ENCODE peak calls at places on chromosomes 1 and 21, in four cellular contexts. I is RWPE1, Q is GM20000, C is Peyer's patch. V is an unnamed sample.

GRCh38 chr1:212254853-212255363 is 30.3 kb upstream of the PPP2R5A start:
- DNase-seq in I (no peak), Q (no peak), C (no peak), V (no peak)

GRCh38 chr1:4106731-4107130 is 206.7 kb upstream of the C1orf174 start:
- DNase-seq in I (no peak), Q (no peak), C (no peak), V (no peak)

GRCh38 chr1:223709598-223709997 is 2.7 kb upstream of the CAPN2 start:
- DNase-seq in I (no peak), Q (peak), C (no peak), V (no peak)

GRCh38 chr1:244210884-244211558 is 159.9 kb downstream of the ZBTB18 start:
- DNase-seq in I (no peak), Q (no peak), C (no peak), V (no peak)

GRCh38 chr1:34378968-34379729 is 202.4 kb downstream of the C1orf94 start:
- DNase-seq in I (no peak), Q (no peak), C (no peak), V (no peak)

GRCh38 chr1:166980818-166981217 is 5.5 kb upstream of the ILDR2 start:
- DNase-seq in I (no peak), Q (no peak), C (no peak), V (no peak)

GRCh38 chr1:109396971-109397370 is 747 bp downstream of the SORT1 start:
- DNase-seq in I (no peak), Q (no peak), C (peak), V (no peak)

GRCh38 chr1:201585099-201585498 is 46.2 kb downstream of the NAV1 start:
- DNase-seq in I (no peak), Q (no peak), C (no peak), V (peak)

GRCh38 chr1:224647449-224647848 is 31.3 kb downstream of the CNIH3 start:
- DNase-seq in I (no peak), Q (no peak), C (no peak), V (no peak)

GRCh38 chr1:60942291-60942690 is 140.1 kb upstream of the NFIA start:
- DNase-seq in I (peak), Q (no peak), C (no peak), V (no peak)

GRCh38 chr1:17633654-17634053 is 94.2 kb downstream of the ARHGEF10L start:
- DNase-seq in I (peak), Q (no peak), C (no peak), V (peak)

GRCh38 chr1:162088281-162088969 is 18.9 kb downstream of the NOS1AP start:
- DNase-seq in I (no peak), Q (no peak), C (no peak), V (no peak)

GRCh38 chr1:159465191-159465603 is 25.7 kb downstream of the OR10J1 start:
- DNase-seq in I (no peak), Q (no peak), C (no peak), V (no peak)

GRCh38 chr21:33339135-33339534 is 14.4 kb downstream of the IFNAR1 start:
- DNase-seq in I (no peak), Q (peak), C (no peak), V (no peak)

GRCh38 chr21:43772368-43772870 is 3.7 kb downstream of the CSTB start:
- DNase-seq in I (no peak), Q (no peak), C (no peak), V (no peak)

GRCh38 chr1:27669876-27670275 is 2.1 kb downstream of the IFI6 start:
- DNase-seq in I (no peak), Q (no peak), C (no peak), V (no peak)

GRCh38 chr1:40155910-40156309 is 5.3 kb upstream of the RLF start:
- DNase-seq in I (no peak), Q (no peak), C (no peak), V (no peak)

GRCh38 chr1:52281518-52281917 is 84.5 kb downstream of the CC2D1B start:
- DNase-seq in I (no peak), Q (no peak), C (no peak), V (peak)

GRCh38 chr1:33455537-33456301 is 16.7 kb upstream of the ZSCAN20 start:
- DNase-seq in I (peak), Q (peak), C (peak), V (peak)

GRCh38 chr1:27402349-27402754 is 9.9 kb downstream of the GPR3 start:
- DNase-seq in I (no peak), Q (no peak), C (peak), V (peak)

GRCh38 chr1:28173151-28173979 is 3.1 kb downstream of the PTAFR start:
- DNase-seq in I (no peak), Q (no peak), C (no peak), V (no peak)

GRCh38 chr1:75273110-75273509 is 138.9 kb downstream of the LHX8 start:
- DNase-seq in I (no peak), Q (no peak), C (no peak), V (no peak)

GRCh38 chr1:199550384-199551067 is 477.0 kb upstream of the NR5A2 start:
- DNase-seq in I (no peak), Q (no peak), C (no peak), V (no peak)

GRCh38 chr21:41600556-41600955 is 92.6 kb upstream of the TMPRSS2 start:
- DNase-seq in I (no peak), Q (no peak), C (no peak), V (no peak)

GRCh38 chr1:167221126-167221803 is 579 bp downstream of the POU2F1 start:
- DNase-seq in I (no peak), Q (peak), C (no peak), V (no peak)

GRCh38 chr1:15115542-15116330 is 37.8 kb upstream of the TMEM51 start:
- DNase-seq in I (no peak), Q (no peak), C (no peak), V (no peak)

GRCh38 chr21:43266534-43266933 is 97.7 kb downstream of the CRYAA start:
- DNase-seq in I (no peak), Q (no peak), C (no peak), V (no peak)

GRCh38 chr1:64051801-64052200 is 151.6 kb upstream of the UBE2U start:
- DNase-seq in I (no peak), Q (no peak), C (no peak), V (no peak)

GRCh38 chr1:65717815-65718454 is 74.8 kb upstream of the PDE4B start:
- DNase-seq in I (no peak), Q (no peak), C (no peak), V (peak)

GRCh38 chr1:92949937-92950817 is 11.1 kb downstream of the DIPK1A start:
- DNase-seq in I (peak), Q (no peak), C (no peak), V (peak)

GRCh38 chr1:169885207-169885606 is 8.5 kb downstream of the SCYL3 start:
- DNase-seq in I (no peak), Q (no peak), C (no peak), V (peak)

GRCh38 chr1:181040284-181040865 is 6.6 kb downstream of the MR1 start:
- DNase-seq in I (no peak), Q (no peak), C (peak), V (no peak)

GRCh38 chr1:201456499-201457309 is 12.3 kb downstream of the PHLDA3 start:
- DNase-seq in I (peak), Q (no peak), C (peak), V (peak)

GRCh38 chr1:68916227-68916853 is 419.5 kb upstream of the DEPDC1 start:
- DNase-seq in I (peak), Q (no peak), C (no peak), V (no peak)

GRCh38 chr1:159783724-159784123 is 3.0 kb downstream of the DUSP23 start:
- DNase-seq in I (no peak), Q (no peak), C (no peak), V (no peak)

GRCh38 chr1:36155560-36156328 is at the start of gene MAP7D1:
- DNase-seq in I (peak), Q (peak), C (peak), V (peak)

GRCh38 chr1:115929846-115930245 is 46.5 kb upstream of the SLC22A15 start:
- DNase-seq in I (peak), Q (no peak), C (no peak), V (peak)

GRCh38 chr1:196071452-196071851 is 536.8 kb downstream of the KCNT2 start:
- DNase-seq in I (no peak), Q (no peak), C (no peak), V (no peak)

GRCh38 chr1:190858140-190858539 is 380.5 kb upstream of the BRINP3 start:
- DNase-seq in I (no peak), Q (no peak), C (no peak), V (no peak)

GRCh38 chr1:1051127-1051810 is 22.8 kb downstream of the RNF223 start:
- DNase-seq in I (no peak), Q (no peak), C (no peak), V (no peak)
- TF ChIP-seq CTCF in I (no peak), Q (no peak), C (no peak), V (no peak)

DNA sequence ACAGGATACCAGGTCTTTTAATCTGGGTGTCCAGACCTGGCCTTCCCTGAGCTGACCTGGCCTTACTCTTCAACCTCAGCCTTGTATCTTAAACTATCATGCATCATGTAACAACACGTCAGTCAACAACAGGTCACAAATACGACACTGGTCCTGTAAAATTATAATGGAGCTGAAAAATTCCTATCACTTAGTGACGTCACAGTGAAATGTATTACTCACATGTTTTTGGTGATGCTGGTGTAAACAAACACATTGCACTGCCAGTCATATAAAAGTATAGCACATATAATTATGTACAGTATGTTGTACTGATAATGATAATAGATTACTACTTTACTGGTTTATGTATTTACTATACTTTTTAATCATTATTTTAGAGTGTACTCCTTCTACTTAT is 31.5 kb downstream of the ESRRG start:
- DNase-seq in I (no peak), Q (no peak), C (no peak), V (no peak)
- TF ChIP-seq CTCF in I (no peak), Q (no peak), C (no peak), V (no peak)

DNA sequence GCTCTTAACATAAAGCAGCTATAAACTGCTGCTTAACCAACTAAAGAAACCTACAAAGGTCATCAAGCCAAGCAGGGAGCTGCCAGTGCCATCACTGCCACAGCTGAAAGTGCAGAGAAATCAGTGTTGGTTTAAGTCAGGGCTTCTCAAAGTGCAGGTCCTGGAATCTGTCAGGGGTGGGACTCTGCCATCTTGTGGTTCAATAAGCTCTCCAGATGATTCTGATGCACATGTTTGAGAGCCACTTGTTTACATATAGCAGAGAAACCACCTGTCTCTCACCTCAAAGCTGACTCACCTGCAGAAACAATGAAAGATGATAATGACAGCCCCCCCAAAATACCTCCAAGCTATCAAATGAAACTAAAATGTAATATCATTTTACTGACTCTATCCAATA is 49.3 kb downstream of the SH3GLB1 start:
- DNase-seq in I (peak), Q (no peak), C (no peak), V (no peak)
- TF ChIP-seq CTCF in I (no peak), Q (no peak), C (no peak), V (peak)

GRCh38 chr1:31952825-31953220 is 14.7 kb upstream of the PTP4A2 start:
- DNase-seq in I (no peak), Q (no peak), C (no peak), V (no peak)

GRCh38 chr1:31959521-31959920 is 21.4 kb upstream of the PTP4A2 start:
- DNase-seq in I (no peak), Q (no peak), C (no peak), V (no peak)

GRCh38 chr1:31954607-31955283 is 16.6 kb upstream of the PTP4A2 start:
- DNase-seq in I (peak), Q (no peak), C (peak), V (peak)

GRCh38 chr1:31957701-31958674 is 19.8 kb upstream of the PTP4A2 start:
- DNase-seq in I (no peak), Q (peak), C (no peak), V (no peak)

GRCh38 chr1:31955917-31956736 is 18.0 kb upstream of the PTP4A2 start:
- DNase-seq in I (peak), Q (peak), C (peak), V (peak)
- TF ChIP-seq CTCF in I (no peak), Q (no peak), C (peak), V (peak)

DNA sequence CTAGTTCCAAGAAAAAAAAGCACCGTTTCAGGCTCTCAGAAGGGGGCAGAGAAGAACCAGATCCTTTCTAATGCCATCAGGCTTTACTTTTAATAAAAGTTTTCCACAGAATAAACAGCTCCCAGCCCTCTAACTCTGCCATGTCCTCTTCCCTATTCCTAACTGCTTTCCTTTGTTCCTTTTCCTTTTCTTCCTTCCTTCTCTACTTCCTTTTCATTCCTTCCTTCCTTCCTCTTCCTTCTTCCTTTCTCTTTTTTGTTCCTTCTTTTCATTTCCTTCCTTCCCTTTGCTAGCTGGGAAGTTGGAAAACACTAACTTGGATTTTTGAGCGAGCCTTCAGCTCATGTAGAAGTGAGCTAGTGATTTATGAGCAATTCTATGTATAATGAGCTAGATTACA is 46.2 kb downstream of the KDM5B start:
- DNase-seq in I (no peak), Q (no peak), C (no peak), V (no peak)
- TF ChIP-seq CTCF in I (no peak), Q (no peak), C (no peak), V (no peak)

DNA sequence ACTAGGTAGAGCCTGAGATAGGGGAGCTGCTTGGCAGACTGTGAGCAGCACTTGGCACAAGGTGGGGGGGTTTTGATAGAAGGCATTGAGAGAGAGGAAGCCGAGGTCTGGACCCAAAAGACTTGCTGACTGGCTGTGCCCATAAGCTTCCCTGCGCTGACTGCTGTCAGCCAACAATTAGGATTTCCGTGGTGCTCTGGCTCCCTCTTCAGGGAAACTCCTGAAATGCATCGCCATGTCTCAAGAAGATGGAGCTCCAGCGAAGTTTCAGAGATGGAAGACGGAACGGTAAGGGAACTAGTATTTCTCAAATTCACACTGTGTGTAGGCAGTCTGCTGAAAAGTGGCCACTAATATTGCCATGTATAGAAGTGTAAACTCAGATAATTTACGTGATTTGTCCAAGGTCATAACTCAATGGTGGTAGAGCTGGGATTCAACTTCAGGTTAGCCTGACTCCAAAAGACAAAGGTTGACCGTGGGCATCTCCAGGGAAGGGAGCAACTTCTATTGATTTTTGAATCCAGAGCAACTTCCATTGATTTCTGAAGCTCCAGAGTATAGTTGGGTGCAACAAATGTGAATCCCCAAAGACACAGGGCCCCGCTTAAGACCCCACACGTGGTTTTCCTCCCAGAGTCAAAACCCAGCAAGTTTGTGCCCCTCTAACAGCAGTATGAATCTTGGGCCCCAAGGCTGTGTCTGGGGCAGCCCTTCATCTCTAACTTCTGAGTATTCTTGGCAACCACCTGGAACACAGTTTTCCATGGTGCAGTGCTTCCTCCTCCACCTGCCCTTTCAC is 44.5 kb upstream of the CRNN start:
- DNase-seq in I (peak), Q (peak), C (peak), V (peak)
- TF ChIP-seq CTCF in I (peak), Q (peak), C (peak), V (peak)

GRCh38 chr1:21115098-21115760 is 61.5 kb downstream of the EIF4G3 start:
- DNase-seq in I (no peak), Q (no peak), C (peak), V (no peak)
- TF ChIP-seq CTCF in I (no peak), Q (no peak), C (no peak), V (no peak)

GRCh38 chr1:89539135-89539534 is 14.5 kb downstream of the LRRC8B start:
- DNase-seq in I (no peak), Q (no peak), C (no peak), V (no peak)
- TF ChIP-seq CTCF in I (no peak), Q (no peak), C (no peak), V (no peak)

DNA sequence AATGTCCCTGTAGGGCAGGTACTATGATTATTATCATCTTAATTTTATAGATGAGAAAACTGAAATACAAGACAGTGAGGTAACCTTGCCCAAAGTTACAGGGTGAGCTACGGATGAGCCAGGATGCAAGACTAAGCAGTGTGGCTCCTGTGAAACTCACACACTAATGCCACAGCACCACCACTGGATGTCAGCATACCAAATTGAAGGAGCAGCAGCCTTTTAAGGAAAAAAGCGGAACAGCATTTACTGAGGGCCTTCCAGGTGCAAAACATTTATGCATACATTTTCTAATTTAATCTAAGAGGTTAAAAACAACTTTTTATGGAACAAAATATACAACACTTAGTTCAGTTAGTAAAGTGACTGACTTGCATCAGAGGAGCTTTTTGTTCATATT is 41.7 kb downstream of the SEC16B start:
- DNase-seq in I (no peak), Q (no peak), C (no peak), V (peak)
- TF ChIP-seq CTCF in I (no peak), Q (no peak), C (no peak), V (peak)

DNA sequence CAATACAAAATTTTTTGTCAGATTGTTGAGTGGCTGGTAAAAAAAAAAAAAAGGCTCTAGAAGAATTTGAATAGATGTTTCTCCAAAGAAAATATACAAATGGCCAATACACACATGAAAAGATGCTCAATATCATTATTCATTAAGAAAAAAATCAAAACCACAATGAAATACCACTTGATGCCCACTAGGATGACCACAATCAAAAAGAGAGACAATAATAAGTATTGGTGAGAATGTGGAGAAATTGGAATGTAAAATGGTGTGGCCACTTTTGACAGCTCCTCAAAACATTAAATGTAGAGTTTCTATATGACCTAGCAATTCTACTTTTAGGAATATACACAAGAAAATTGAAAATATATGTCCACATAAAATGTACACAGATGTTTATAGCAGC is 100.0 kb downstream of the CLEC20A start:
- DNase-seq in I (no peak), Q (no peak), C (no peak), V (no peak)
- TF ChIP-seq CTCF in I (no peak), Q (no peak), C (no peak), V (peak)